ENCODE peak calls at places on chromosome 18, in five cellular contexts. C is iris pigment epithelial cell, F is cardiac septum, Q is brain pericyte, B is left cardiac atrium. J is an unnamed sample.
A peak's percentile ranks its signal among the peaks of the same experiment; 100 is the strongest.

GRCh38 chr18:79875531-79875919 is 75.9 kb downstream of the SLC66A2 start:
- DNase-seq in C (no peak), F (peak; percentile 63), Q (no peak), B (no peak), J (no peak)

GRCh38 chr18:59011786-59012185 is 127.9 kb upstream of the SEC11C start:
- DNase-seq in C (no peak), F (no peak), Q (no peak), B (no peak), J (no peak)

GRCh38 chr18:66682855-66683322 is 79.0 kb upstream of the CDH19 start:
- DNase-seq in C (no peak), F (no peak), Q (no peak), B (no peak), J (peak; percentile 0)

GRCh38 chr18:75727479-75727878 is 300.0 kb upstream of the SMIM21 start:
- DNase-seq in C (peak; percentile 8), F (no peak), Q (no peak), B (peak; percentile 39), J (peak; percentile 54)

GRCh38 chr18:28359177-28359576 is 182.2 kb upstream of the CDH2 start:
- DNase-seq in C (no peak), F (no peak), Q (no peak), B (no peak), J (no peak)

GRCh38 chr18:58316400-58316942 is 272.4 kb downstream of the NEDD4L start:
- DNase-seq in C (no peak), F (no peak), Q (no peak), B (no peak), J (no peak)

GRCh38 chr18:12883003-12883683 is 894 bp downstream of the PTPN2 start:
- DNase-seq in C (no peak), F (peak; percentile 77), Q (no peak), B (no peak), J (peak; percentile 70)

GRCh38 chr18:79927597-79928562 is 23.6 kb downstream of the SLC66A2 start:
- DNase-seq in C (no peak), F (peak; percentile 70), Q (no peak), B (no peak), J (no peak)

GRCh38 chr18:25669741-25670140 is 317.8 kb upstream of the ZNF521 start:
- DNase-seq in C (peak; percentile 34), F (no peak), Q (no peak), B (no peak), J (no peak)

GRCh38 chr18:79485788-79486355 is 90.1 kb downstream of the NFATC1 start:
- DNase-seq in C (peak; percentile 87), F (peak; percentile 64), Q (peak; percentile 71), B (peak; percentile 40), J (peak; percentile 95)

GRCh38 chr18:67425724-67426123 is 90.8 kb downstream of the DSEL start:
- DNase-seq in C (peak; percentile 98), F (no peak), Q (no peak), B (no peak), J (peak; percentile 62)

GRCh38 chr18:13614701-13615288 is 111.6 kb downstream of the FAM210A start:
- DNase-seq in C (no peak), F (no peak), Q (no peak), B (peak; percentile 68), J (no peak)

GRCh38 chr18:22398464-22398863 is 19.3 kb downstream of the CTAGE1 start:
- DNase-seq in C (no peak), F (no peak), Q (no peak), B (no peak), J (no peak)

GRCh38 chr18:46155652-46156051 is 51.5 kb downstream of the HAUS1 start:
- DNase-seq in C (peak; percentile 90), F (no peak), Q (no peak), B (no peak), J (peak; percentile 77)

GRCh38 chr18:55641501-55641900 is 53.5 kb upstream of the TCF4 start:
- DNase-seq in C (no peak), F (no peak), Q (no peak), B (no peak), J (no peak)

GRCh38 chr18:38961880-38962279 is 1396.3 kb upstream of the CELF4 start:
- DNase-seq in C (no peak), F (no peak), Q (no peak), B (no peak), J (no peak)

GRCh38 chr18:10908760-10909159 is 240.6 kb downstream of the PIEZO2 start:
- DNase-seq in C (no peak), F (no peak), Q (no peak), B (no peak), J (no peak)

GRCh38 chr18:8799593-8799992 is 94.2 kb downstream of the MTCL1 start:
- DNase-seq in C (no peak), F (peak; percentile 31), Q (no peak), B (no peak), J (peak; percentile 27)

GRCh38 chr18:45168883-45169585 is 446.2 kb upstream of the SLC14A2 start:
- DNase-seq in C (peak; percentile 59), F (no peak), Q (no peak), B (no peak), J (peak; percentile 69)

GRCh38 chr18:48931680-48932461 is 18.9 kb downstream of the SMAD7 start:
- DNase-seq in C (no peak), F (no peak), Q (no peak), B (peak; percentile 26), J (no peak)

GRCh38 chr18:44557626-44558151 is 123.0 kb upstream of the SETBP1 start:
- DNase-seq in C (no peak), F (no peak), Q (no peak), B (no peak), J (peak; percentile 7)

GRCh38 chr18:44682181-44682870 is 1.6 kb downstream of the SETBP1 start:
- DNase-seq in C (no peak), F (no peak), Q (no peak), B (peak; percentile 27), J (peak; percentile 46)

GRCh38 chr18:11561293-11561692 is 48.1 kb upstream of the SLC35G4 start:
- DNase-seq in C (no peak), F (no peak), Q (no peak), B (no peak), J (no peak)

GRCh38 chr18:57940166-57940565 is 103.9 kb upstream of the NEDD4L start:
- DNase-seq in C (no peak), F (no peak), Q (no peak), B (peak; percentile 38), J (no peak)

GRCh38 chr18:8786766-8787670 is 81.7 kb downstream of the MTCL1 start:
- DNase-seq in C (no peak), F (no peak), Q (no peak), B (no peak), J (no peak)

GRCh38 chr18:49786019-49786720 is 27.2 kb downstream of the ACAA2 start:
- DNase-seq in C (no peak), F (no peak), Q (no peak), B (no peak), J (no peak)

GRCh38 chr18:53789376-53790247 is 434.9 kb downstream of the MBD2 start:
- DNase-seq in C (no peak), F (no peak), Q (no peak), B (no peak), J (no peak)

GRCh38 chr18:45775726-45776125 is 49.7 kb upstream of the SIGLEC15 start:
- DNase-seq in C (no peak), F (no peak), Q (no peak), B (no peak), J (no peak)

GRCh38 chr18:26480897-26481795 is 67.2 kb downstream of the KCTD1 start:
- DNase-seq in C (peak; percentile 96), F (no peak), Q (no peak), B (no peak), J (peak; percentile 81)

GRCh38 chr18:24846133-24846532 is 385.7 kb downstream of the HRH4 start:
- DNase-seq in C (no peak), F (no peak), Q (no peak), B (no peak), J (no peak)

GRCh38 chr18:23300211-23300887 is 152.7 kb upstream of the RIOK3 start:
- DNase-seq in C (peak; percentile 68), F (no peak), Q (no peak), B (no peak), J (peak; percentile 60)

GRCh38 chr18:58223717-58224424 is 179.8 kb downstream of the NEDD4L start:
- DNase-seq in C (peak; percentile 96), F (no peak), Q (peak; percentile 60), B (peak; percentile 75), J (peak; percentile 86)

J was measured in adipocyte.